ENCODE peak calls at places on chromosomes 1 and 21, in seven cellular contexts. One of them, this sample, is unnamed.

GRCh38 chr1:199510314-199510713 is 517.2 kb upstream of the NR5A2 start:
- DNase-seq in PC-3: no peak
- DNase-seq in mesenchymal stem cell: no peak
- DNase-seq in left ventricle myocardium inferior: no peak
- DNase-seq in uterus: no peak
- DNase-seq in aorta: no peak
- DNase-seq in CD8-positive, alpha-beta T cell: no peak
- DNase-seq in this sample: no peak

GRCh38 chr1:24967555-24967954 is 37.5 kb upstream of the RUNX3 start:
- DNase-seq in aorta: no peak
- DNase-seq in PC-3: no peak
- DNase-seq in mesenchymal stem cell: no peak
- DNase-seq in left ventricle myocardium inferior: no peak
- DNase-seq in uterus: no peak
- DNase-seq in CD8-positive, alpha-beta T cell: no peak
- DNase-seq in this sample: no peak

GRCh38 chr21:42515708-42516502 is 2.3 kb downstream of the SLC37A1 start:
- DNase-seq in CD8-positive, alpha-beta T cell: no peak
- DNase-seq in mesenchymal stem cell: peak
- DNase-seq in left ventricle myocardium inferior: no peak
- DNase-seq in uterus: no peak
- DNase-seq in aorta: no peak
- DNase-seq in PC-3: peak
- DNase-seq in this sample: no peak

GRCh38 chr1:59903136-59903754 is 23.3 kb downstream of the CYP2J2 start:
- DNase-seq in aorta: no peak
- DNase-seq in CD8-positive, alpha-beta T cell: no peak
- DNase-seq in uterus: no peak
- DNase-seq in mesenchymal stem cell: peak
- DNase-seq in left ventricle myocardium inferior: no peak
- DNase-seq in PC-3: peak
- DNase-seq in this sample: no peak

GRCh38 chr1:114154963-114155322 is 1.3 kb upstream of the SYT6 start:
- DNase-seq in CD8-positive, alpha-beta T cell: no peak
- DNase-seq in mesenchymal stem cell: peak
- DNase-seq in PC-3: no peak
- DNase-seq in left ventricle myocardium inferior: no peak
- DNase-seq in uterus: no peak
- DNase-seq in aorta: no peak
- DNase-seq in this sample: no peak

GRCh38 chr1:6003568-6004411 is 11.6 kb upstream of the NPHP4 start:
- DNase-seq in aorta: peak
- DNase-seq in mesenchymal stem cell: no peak
- DNase-seq in PC-3: no peak
- DNase-seq in left ventricle myocardium inferior: peak
- DNase-seq in CD8-positive, alpha-beta T cell: no peak
- DNase-seq in uterus: no peak
- DNase-seq in this sample: no peak

GRCh38 chr1:172154571-172154970 is 265.9 kb upstream of the C1orf105 start:
- DNase-seq in left ventricle myocardium inferior: no peak
- DNase-seq in uterus: no peak
- DNase-seq in mesenchymal stem cell: peak
- DNase-seq in CD8-positive, alpha-beta T cell: no peak
- DNase-seq in PC-3: peak
- DNase-seq in aorta: no peak
- DNase-seq in this sample: no peak

GRCh38 chr1:38783659-38784229 is 75.8 kb downstream of the RRAGC start:
- DNase-seq in mesenchymal stem cell: no peak
- DNase-seq in CD8-positive, alpha-beta T cell: no peak
- DNase-seq in uterus: no peak
- DNase-seq in left ventricle myocardium inferior: no peak
- DNase-seq in aorta: no peak
- DNase-seq in PC-3: no peak
- DNase-seq in this sample: no peak

GRCh38 chr1:181936269-181936668 is 125.2 kb downstream of the ZNF648 start:
- DNase-seq in CD8-positive, alpha-beta T cell: no peak
- DNase-seq in aorta: no peak
- DNase-seq in uterus: no peak
- DNase-seq in left ventricle myocardium inferior: no peak
- DNase-seq in mesenchymal stem cell: no peak
- DNase-seq in PC-3: no peak
- DNase-seq in this sample: no peak

GRCh38 chr1:168979303-168979702 is 127.2 kb upstream of the ATP1B1 start:
- DNase-seq in aorta: no peak
- DNase-seq in uterus: no peak
- DNase-seq in mesenchymal stem cell: no peak
- DNase-seq in PC-3: no peak
- DNase-seq in left ventricle myocardium inferior: no peak
- DNase-seq in CD8-positive, alpha-beta T cell: no peak
- DNase-seq in this sample: no peak

GRCh38 chr1:27713869-27714513 is 11.8 kb upstream of the FAM76A start:
- DNase-seq in left ventricle myocardium inferior: no peak
- DNase-seq in aorta: no peak
- DNase-seq in uterus: no peak
- DNase-seq in mesenchymal stem cell: no peak
- DNase-seq in CD8-positive, alpha-beta T cell: no peak
- DNase-seq in PC-3: no peak
- DNase-seq in this sample: no peak
- H3K27ac ChIP-seq in left ventricle myocardium inferior: no peak
- H3K27ac ChIP-seq in aorta: no peak
- H3K27ac ChIP-seq in uterus: no peak
- H3K27ac ChIP-seq in mesenchymal stem cell: no peak
- H3K27ac ChIP-seq in CD8-positive, alpha-beta T cell: no peak
- H3K27ac ChIP-seq in PC-3: no peak
- H3K27ac ChIP-seq in this sample: no peak

GRCh38 chr1:57406428-57406827 is 17.4 kb downstream of the DAB1 start:
- DNase-seq in aorta: no peak
- DNase-seq in uterus: no peak
- DNase-seq in mesenchymal stem cell: no peak
- DNase-seq in CD8-positive, alpha-beta T cell: no peak
- DNase-seq in PC-3: no peak
- DNase-seq in left ventricle myocardium inferior: no peak
- DNase-seq in this sample: no peak
- H3K27ac ChIP-seq in aorta: no peak
- H3K27ac ChIP-seq in uterus: no peak
- H3K27ac ChIP-seq in mesenchymal stem cell: no peak
- H3K27ac ChIP-seq in CD8-positive, alpha-beta T cell: no peak
- H3K27ac ChIP-seq in PC-3: no peak
- H3K27ac ChIP-seq in left ventricle myocardium inferior: no peak
- H3K27ac ChIP-seq in this sample: no peak

GRCh38 chr1:151346082-151346768 is 827 bp downstream of the RFX5 start:
- DNase-seq in left ventricle myocardium inferior: no peak
- DNase-seq in CD8-positive, alpha-beta T cell: no peak
- DNase-seq in aorta: no peak
- DNase-seq in uterus: no peak
- DNase-seq in mesenchymal stem cell: no peak
- DNase-seq in PC-3: no peak
- DNase-seq in this sample: no peak

GRCh38 chr1:151342021-151342420 is 5.0 kb downstream of the RFX5 start:
- DNase-seq in mesenchymal stem cell: no peak
- DNase-seq in CD8-positive, alpha-beta T cell: no peak
- DNase-seq in uterus: no peak
- DNase-seq in left ventricle myocardium inferior: no peak
- DNase-seq in aorta: no peak
- DNase-seq in PC-3: peak
- DNase-seq in this sample: no peak

GRCh38 chr1:151340870-151341754 is 5.9 kb downstream of the RFX5 start:
- DNase-seq in CD8-positive, alpha-beta T cell: peak
- DNase-seq in aorta: no peak
- DNase-seq in mesenchymal stem cell: peak
- DNase-seq in uterus: peak
- DNase-seq in left ventricle myocardium inferior: no peak
- DNase-seq in PC-3: peak
- DNase-seq in this sample: peak

GRCh38 chr1:151342562-151342961 is 4.5 kb downstream of the RFX5 start:
- DNase-seq in PC-3: no peak
- DNase-seq in CD8-positive, alpha-beta T cell: no peak
- DNase-seq in left ventricle myocardium inferior: no peak
- DNase-seq in mesenchymal stem cell: no peak
- DNase-seq in aorta: no peak
- DNase-seq in uterus: no peak
- DNase-seq in this sample: no peak

GRCh38 chr1:151343587-151343986 is 3.5 kb downstream of the RFX5 start:
- DNase-seq in left ventricle myocardium inferior: no peak
- DNase-seq in aorta: no peak
- DNase-seq in mesenchymal stem cell: no peak
- DNase-seq in PC-3: no peak
- DNase-seq in uterus: no peak
- DNase-seq in CD8-positive, alpha-beta T cell: no peak
- DNase-seq in this sample: no peak
- H3K27ac ChIP-seq in left ventricle myocardium inferior: no peak
- H3K27ac ChIP-seq in aorta: no peak
- H3K27ac ChIP-seq in mesenchymal stem cell: no peak
- H3K27ac ChIP-seq in PC-3: no peak
- H3K27ac ChIP-seq in uterus: no peak
- H3K27ac ChIP-seq in CD8-positive, alpha-beta T cell: no peak
- H3K27ac ChIP-seq in this sample: no peak

DNA sequence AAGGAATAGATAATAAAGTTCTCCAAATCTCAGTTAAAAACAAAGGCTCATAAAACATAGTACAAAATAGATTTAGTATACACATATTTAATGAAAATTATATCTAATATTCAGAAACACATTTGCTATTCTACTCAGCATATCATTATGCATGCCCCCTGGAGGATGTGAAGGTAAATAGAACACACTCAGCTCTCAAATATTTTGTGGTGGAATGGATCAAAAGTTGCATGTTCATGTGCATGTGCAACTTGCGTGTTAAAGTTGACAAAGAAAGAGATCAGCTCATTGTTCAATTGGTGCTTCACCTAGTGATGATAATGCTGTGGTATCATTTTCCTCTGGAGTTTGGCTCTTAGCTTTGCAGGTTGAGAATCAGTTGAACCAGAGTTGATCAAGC is 4.9 kb upstream of the ZNF644 start:
- DNase-seq in PC-3: peak
- DNase-seq in uterus: no peak
- DNase-seq in mesenchymal stem cell: no peak
- DNase-seq in CD8-positive, alpha-beta T cell: no peak
- DNase-seq in aorta: no peak
- DNase-seq in left ventricle myocardium inferior: no peak
- DNase-seq in this sample: no peak
- H3K27ac ChIP-seq in PC-3: no peak
- H3K27ac ChIP-seq in uterus: no peak
- H3K27ac ChIP-seq in mesenchymal stem cell: no peak
- H3K27ac ChIP-seq in CD8-positive, alpha-beta T cell: no peak
- H3K27ac ChIP-seq in aorta: no peak
- H3K27ac ChIP-seq in left ventricle myocardium inferior: no peak
- H3K27ac ChIP-seq in this sample: no peak

GRCh38 chr1:21439345-21439720 is 604 bp upstream of the NBPF3 start:
- DNase-seq in PC-3: no peak
- DNase-seq in mesenchymal stem cell: no peak
- DNase-seq in aorta: no peak
- DNase-seq in uterus: no peak
- DNase-seq in left ventricle myocardium inferior: no peak
- DNase-seq in CD8-positive, alpha-beta T cell: no peak
- DNase-seq in this sample: no peak
- H3K27ac ChIP-seq in PC-3: no peak
- H3K27ac ChIP-seq in mesenchymal stem cell: no peak
- H3K27ac ChIP-seq in aorta: no peak
- H3K27ac ChIP-seq in uterus: peak
- H3K27ac ChIP-seq in left ventricle myocardium inferior: peak
- H3K27ac ChIP-seq in CD8-positive, alpha-beta T cell: peak
- H3K27ac ChIP-seq in this sample: peak

DNA sequence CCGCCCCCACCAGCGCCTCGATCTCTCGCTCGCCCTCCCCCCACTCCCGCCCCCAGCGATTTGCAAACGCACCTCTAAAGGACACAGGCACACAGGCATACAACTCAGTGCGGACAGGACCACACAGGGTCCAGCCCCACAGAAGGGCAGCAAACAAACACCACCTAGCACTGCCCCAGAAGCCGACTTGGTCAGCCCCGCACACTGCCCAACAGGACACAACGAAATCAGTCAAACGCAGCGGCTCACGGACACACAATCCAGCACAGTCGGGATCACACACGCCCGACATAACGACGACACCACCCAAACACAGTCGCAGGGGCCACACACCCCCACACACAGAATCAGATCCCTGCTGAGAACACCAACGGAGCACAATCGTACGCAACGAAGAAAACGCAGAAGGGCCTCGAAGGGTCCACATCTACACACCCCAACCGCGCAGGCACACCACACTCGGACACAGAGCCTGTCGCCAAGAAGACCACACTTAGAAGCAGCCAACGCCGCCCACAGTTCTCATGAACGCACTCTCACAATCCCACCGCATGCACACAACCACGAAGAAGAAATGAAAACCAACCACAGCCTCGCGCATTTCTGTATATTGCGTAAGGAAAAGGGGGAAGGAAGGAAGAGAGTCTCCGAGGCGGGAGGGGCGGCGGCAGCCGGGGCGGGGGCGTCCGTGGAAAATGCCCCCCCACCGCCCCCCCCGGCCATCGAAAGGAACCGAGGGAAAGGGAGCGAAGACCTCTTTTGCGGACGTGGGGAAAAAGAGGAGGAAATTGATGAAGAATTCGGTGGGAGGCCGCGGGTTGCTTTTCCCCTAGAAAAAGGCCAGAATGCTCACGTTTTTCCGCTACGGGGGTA is 475 bp downstream of the TAL1 start:
- DNase-seq in mesenchymal stem cell: peak
- DNase-seq in left ventricle myocardium inferior: no peak
- DNase-seq in PC-3: no peak
- DNase-seq in uterus: no peak
- DNase-seq in aorta: peak
- DNase-seq in CD8-positive, alpha-beta T cell: peak
- DNase-seq in this sample: no peak
- H3K27ac ChIP-seq in mesenchymal stem cell: no peak
- H3K27ac ChIP-seq in left ventricle myocardium inferior: peak
- H3K27ac ChIP-seq in PC-3: no peak
- H3K27ac ChIP-seq in uterus: peak
- H3K27ac ChIP-seq in aorta: no peak
- H3K27ac ChIP-seq in CD8-positive, alpha-beta T cell: no peak
- H3K27ac ChIP-seq in this sample: no peak